ENCODE peak calls at places on chromosomes 5 and 9, in seven cellular contexts. N is NCI-H1694, L is fibroblast of pulmonary artery, G is AG04449, E is body of pancreas, W is T-helper 2 cell, P is GM23338. Y is an unnamed sample.
A peak's percentile ranks its signal among the peaks of the same experiment; 100 is the strongest.

GRCh38 chr9:9920425-9920824 is 692.4 kb downstream of the PTPRD start:
- DNase-seq in G (no peak), L (no peak), P (peak; percentile 64), W (no peak), E (no peak), N (no peak), Y (no peak)

GRCh38 chr9:107338911-107339659 is 56.0 kb downstream of the RAD23B start:
- DNase-seq in N (no peak), P (no peak), G (no peak), E (no peak), L (no peak), W (no peak), Y (no peak)

GRCh38 chr9:133839822-133840329 is 101.7 kb upstream of the SARDH start:
- DNase-seq in N (no peak), L (peak; percentile 30), G (no peak), P (peak; percentile 77), W (no peak), E (no peak), Y (peak; percentile 73)

GRCh38 chr5:133111299-133111698 is 59.5 kb downstream of the HSPA4 start:
- DNase-seq in E (peak; percentile 87), P (peak; percentile 93), N (peak; percentile 44), W (peak; percentile 77), L (peak; percentile 90), G (peak; percentile 17), Y (peak; percentile 75)

GRCh38 chr9:81665514-81665838 is 23.9 kb downstream of the TLE1 start:
- DNase-seq in N (no peak), L (no peak), E (no peak), W (no peak), G (no peak), P (peak; percentile 73), Y (no peak)

GRCh38 chr9:114050226-114050568 is 27.9 kb downstream of the AMBP start:
- DNase-seq in L (no peak), N (no peak), P (no peak), G (no peak), E (no peak), W (no peak), Y (no peak)

GRCh38 chr5:53882637-53883036 is 322.2 kb downstream of the NDUFS4 start:
- DNase-seq in W (no peak), L (no peak), N (no peak), E (no peak), P (peak; percentile 70), G (no peak), Y (no peak)

GRCh38 chr5:143707797-143708196 is 104.2 kb upstream of the HMHB1 start:
- DNase-seq in W (peak; percentile 20), N (no peak), E (no peak), P (no peak), G (peak; percentile 19), L (peak; percentile 69), Y (no peak)

GRCh38 chr9:113682297-113682771 is 193.8 kb upstream of the ZNF618 start:
- DNase-seq in L (peak; percentile 90), G (no peak), P (peak; percentile 85), N (peak; percentile 11), W (peak; percentile 24), E (peak; percentile 89), Y (peak; percentile 73)

GRCh38 chr9:130692365-130692764 is 1.2 kb upstream of the EXOSC2 start:
- DNase-seq in L (no peak), P (peak; percentile 97), W (peak; percentile 23), G (no peak), E (no peak), N (no peak), Y (no peak)

GRCh38 chr5:68419637-68420452 is 204.3 kb downstream of the PIK3R1 start:
- DNase-seq in E (no peak), G (no peak), L (peak; percentile 43), W (no peak), P (no peak), N (no peak), Y (peak; percentile 21)

GRCh38 chr9:14066815-14067214 is 247.1 kb downstream of the NFIB start:
- DNase-seq in L (no peak), P (no peak), G (no peak), E (no peak), W (no peak), N (no peak), Y (no peak)

GRCh38 chr9:134814598-134815215 is 65.9 kb upstream of the FCN2 start:
- DNase-seq in G (no peak), W (no peak), N (no peak), E (no peak), P (no peak), L (peak; percentile 11), Y (no peak)

GRCh38 chr9:136584401-136585328 is 38.8 kb upstream of the NOTCH1 start:
- DNase-seq in G (no peak), L (peak; percentile 43), P (no peak), N (no peak), E (peak; percentile 42), W (no peak), Y (no peak)

Y was measured in HuH-7.5.